ENCODE peak calls at places on chromosomes 11 and 22, in seven cellular contexts. One of them, this sample, is unnamed.

GRCh38 chr22:21917206-21917958 is 35.3 kb downstream of the PPM1F start:
- DNase-seq in RPMI8226: no peak
- DNase-seq in cardiac septum: no peak
- DNase-seq in stimulated activated CD4-positive, alpha-beta T cell treated with anti-CD3 and anti-CD28 coated beads, Interleukin-4, amount 100 ng/mL, for 4 hours: no peak
- DNase-seq in lower lobe of right lung: peak; percentile 24
- DNase-seq in mucosa of gallbladder: no peak
- DNase-seq in glutamatergic neuron: no peak
- DNase-seq in this sample: no peak

GRCh38 chr22:23393721-23394320 is 186.3 kb downstream of the IGLL1 start:
- DNase-seq in lower lobe of right lung: peak; percentile 43
- DNase-seq in cardiac septum: peak; percentile 66
- DNase-seq in glutamatergic neuron: no peak
- DNase-seq in mucosa of gallbladder: no peak
- DNase-seq in stimulated activated CD4-positive, alpha-beta T cell treated with anti-CD3 and anti-CD28 coated beads, Interleukin-4, amount 100 ng/mL, for 4 hours: no peak
- DNase-seq in RPMI8226: no peak
- DNase-seq in this sample: no peak

GRCh38 chr11:94423467-94423866 is 22.2 kb upstream of the GPR83 start:
- DNase-seq in glutamatergic neuron: no peak
- DNase-seq in RPMI8226: no peak
- DNase-seq in cardiac septum: no peak
- DNase-seq in mucosa of gallbladder: no peak
- DNase-seq in stimulated activated CD4-positive, alpha-beta T cell treated with anti-CD3 and anti-CD28 coated beads, Interleukin-4, amount 100 ng/mL, for 4 hours: no peak
- DNase-seq in lower lobe of right lung: no peak
- DNase-seq in this sample: peak; percentile 29

GRCh38 chr11:114738954-114739353 is 60.6 kb downstream of the NXPE2 start:
- DNase-seq in RPMI8226: peak; percentile 68
- DNase-seq in mucosa of gallbladder: peak; percentile 32
- DNase-seq in cardiac septum: no peak
- DNase-seq in glutamatergic neuron: peak; percentile 72
- DNase-seq in lower lobe of right lung: no peak
- DNase-seq in stimulated activated CD4-positive, alpha-beta T cell treated with anti-CD3 and anti-CD28 coated beads, Interleukin-4, amount 100 ng/mL, for 4 hours: peak; percentile 16
- DNase-seq in this sample: no peak

GRCh38 chr11:34749666-34750659 is 129.1 kb downstream of the EHF start:
- DNase-seq in RPMI8226: no peak
- DNase-seq in stimulated activated CD4-positive, alpha-beta T cell treated with anti-CD3 and anti-CD28 coated beads, Interleukin-4, amount 100 ng/mL, for 4 hours: no peak
- DNase-seq in mucosa of gallbladder: peak; percentile 63
- DNase-seq in lower lobe of right lung: peak; percentile 84
- DNase-seq in glutamatergic neuron: no peak
- DNase-seq in cardiac septum: no peak
- DNase-seq in this sample: peak; percentile 87

GRCh38 chr11:92123540-92123939 is 101.1 kb upstream of the FAT3 start:
- DNase-seq in RPMI8226: no peak
- DNase-seq in cardiac septum: no peak
- DNase-seq in stimulated activated CD4-positive, alpha-beta T cell treated with anti-CD3 and anti-CD28 coated beads, Interleukin-4, amount 100 ng/mL, for 4 hours: no peak
- DNase-seq in lower lobe of right lung: no peak
- DNase-seq in mucosa of gallbladder: no peak
- DNase-seq in glutamatergic neuron: no peak
- DNase-seq in this sample: no peak

GRCh38 chr11:130390071-130390758 is 38.2 kb downstream of the ADAMTS8 start:
- DNase-seq in mucosa of gallbladder: peak; percentile 29
- DNase-seq in stimulated activated CD4-positive, alpha-beta T cell treated with anti-CD3 and anti-CD28 coated beads, Interleukin-4, amount 100 ng/mL, for 4 hours: no peak
- DNase-seq in cardiac septum: no peak
- DNase-seq in lower lobe of right lung: no peak
- DNase-seq in RPMI8226: no peak
- DNase-seq in glutamatergic neuron: no peak
- DNase-seq in this sample: no peak

GRCh38 chr11:19994712-19995111 is 165.6 kb downstream of the DBX1 start:
- DNase-seq in RPMI8226: no peak
- DNase-seq in cardiac septum: peak; percentile 9
- DNase-seq in glutamatergic neuron: no peak
- DNase-seq in stimulated activated CD4-positive, alpha-beta T cell treated with anti-CD3 and anti-CD28 coated beads, Interleukin-4, amount 100 ng/mL, for 4 hours: no peak
- DNase-seq in mucosa of gallbladder: no peak
- DNase-seq in lower lobe of right lung: no peak
- DNase-seq in this sample: no peak

GRCh38 chr22:36206255-36206654 is 4.6 kb upstream of the APOL4 start:
- DNase-seq in RPMI8226: no peak
- DNase-seq in cardiac septum: no peak
- DNase-seq in stimulated activated CD4-positive, alpha-beta T cell treated with anti-CD3 and anti-CD28 coated beads, Interleukin-4, amount 100 ng/mL, for 4 hours: no peak
- DNase-seq in glutamatergic neuron: no peak
- DNase-seq in lower lobe of right lung: no peak
- DNase-seq in mucosa of gallbladder: no peak
- DNase-seq in this sample: no peak